ENCODE peak calls at places on chromosomes 7 and 10, in eight cellular contexts. X is hepatocyte, Q is WTC11, E is left ventricle myocardium inferior, G is Caco-2, U is BJ, K is activated B cell treated with CpG ODN at 0.5 μM for 24 hours, Z is type B pancreatic cell. F is an unnamed sample.

GRCh38 chr10:95864906-95865813 is 42.6 kb upstream of the CC2D2B start:
- DNase-seq in U (peak; percentile 35), G (peak; percentile 55), Z (no peak), Q (peak; percentile 36), E (no peak), X (peak; percentile 80), K (no peak), F (peak; percentile 79)

GRCh38 chr10:119355930-119356329 is 148.6 kb downstream of the GRK5 start:
- DNase-seq in Z (no peak), G (no peak), X (no peak), K (no peak), Q (no peak), E (no peak), U (no peak), F (no peak)

GRCh38 chr7:34900891-34901493 is 136.3 kb downstream of the DPY19L1 start:
- DNase-seq in K (no peak), G (no peak), X (no peak), E (peak; percentile 42), Z (no peak), Q (peak; percentile 27), U (no peak), F (no peak)

GRCh38 chr7:55873765-55874164 is 11.2 kb upstream of the SEPTIN14 start:
- DNase-seq in U (no peak), K (no peak), Q (no peak), E (no peak), X (no peak), G (no peak), Z (no peak), F (no peak)

GRCh38 chr7:149866817-149867447 is 6.8 kb upstream of the ATP6V0E2 start:
- DNase-seq in G (no peak), U (no peak), E (no peak), K (no peak), Z (no peak), Q (no peak), X (no peak), F (peak; percentile 46)

GRCh38 chr10:29559996-29560395 is 74.8 kb downstream of the SVIL start:
- DNase-seq in X (no peak), G (no peak), Z (no peak), Q (no peak), E (no peak), U (no peak), K (no peak), F (no peak)

GRCh38 chr10:112689327-112689726 is 242.3 kb downstream of the VTI1A start:
- DNase-seq in X (peak; percentile 27), E (peak; percentile 22), G (peak; percentile 66), U (no peak), K (no peak), Z (no peak), Q (peak; percentile 66), F (no peak)

GRCh38 chr10:123808873-123809272 is 82.7 kb downstream of the CPXM2 start:
- DNase-seq in K (no peak), G (no peak), U (peak; percentile 73), X (no peak), Z (no peak), Q (no peak), E (no peak), F (peak; percentile 19)

GRCh38 chr7:73885975-73886798 is 25.2 kb downstream of the TMEM270 start:
- DNase-seq in K (no peak), Q (no peak), Z (no peak), G (no peak), U (no peak), X (peak; percentile 62), E (peak; percentile 73), F (peak; percentile 71)

GRCh38 chr7:240887-241421 is 48.6 kb downstream of the FAM20C start:
- DNase-seq in Z (no peak), X (no peak), U (no peak), K (no peak), E (no peak), G (no peak), Q (peak; percentile 30), F (no peak)

GRCh38 chr7:69892790-69893189 is 294.5 kb downstream of the AUTS2 start:
- DNase-seq in K (no peak), Z (no peak), E (no peak), U (no peak), G (no peak), X (no peak), Q (no peak), F (no peak)
- TF ChIP-seq CTCF in K (no peak), Z (no peak), E (no peak), U (no peak), G (no peak), X (no peak), Q (no peak), F (no peak)

DNA sequence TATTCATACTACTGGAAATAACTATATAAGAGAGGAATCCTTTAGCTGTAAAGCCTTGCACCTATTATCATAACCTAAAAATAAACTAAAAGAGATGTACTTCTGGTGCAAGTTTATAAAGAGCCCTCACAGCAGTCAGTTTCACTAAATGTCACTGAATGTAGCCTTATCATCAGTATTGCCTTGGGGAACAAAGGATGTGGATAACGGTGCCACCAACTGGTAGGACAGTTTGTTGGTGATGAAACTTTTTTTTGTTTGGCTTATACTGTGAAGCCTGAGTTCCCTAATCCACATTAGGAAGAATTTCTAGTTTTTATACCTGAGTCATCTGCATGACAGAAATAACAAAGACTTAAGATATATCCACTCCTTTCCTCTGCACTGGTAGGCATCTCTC is 117.9 kb upstream of the COL1A2 start:
- DNase-seq in K (no peak), G (no peak), X (no peak), U (no peak), Q (no peak), Z (no peak), E (no peak), F (peak; percentile 46)
- TF ChIP-seq CTCF in K (no peak), G (no peak), X (peak; percentile 44), U (peak; percentile 59), Q (no peak), Z (peak; percentile 39), E (peak; percentile 53), F (peak; percentile 47)

GRCh38 chr7:134630890-134631289 is 15.8 kb upstream of the BPGM start:
- DNase-seq in Z (no peak), E (no peak), G (no peak), X (no peak), K (no peak), Q (no peak), U (no peak), F (peak; percentile 25)

GRCh38 chr7:134632052-134632451 is 14.6 kb upstream of the BPGM start:
- DNase-seq in X (no peak), K (no peak), U (no peak), Z (no peak), G (no peak), Q (no peak), E (no peak), F (no peak)

GRCh38 chr7:134629445-134629844 is 17.2 kb upstream of the BPGM start:
- DNase-seq in Q (no peak), E (no peak), U (no peak), X (no peak), G (no peak), Z (no peak), K (no peak), F (no peak)

GRCh38 chr7:134627775-134628153 is 18.9 kb upstream of the BPGM start:
- DNase-seq in X (no peak), U (no peak), G (no peak), K (no peak), E (no peak), Z (no peak), Q (no peak), F (no peak)

GRCh38 chr7:134630237-134630636 is 16.4 kb upstream of the BPGM start:
- DNase-seq in Z (no peak), G (no peak), E (no peak), U (no peak), K (no peak), X (no peak), Q (no peak), F (no peak)
- TF ChIP-seq CTCF in Z (no peak), G (no peak), E (no peak), U (no peak), K (no peak), X (no peak), Q (no peak), F (no peak)

GRCh38 chr7:122887198-122887597 is 938 bp upstream of the CADPS2 start:
- DNase-seq in E (peak; percentile 68), Z (peak; percentile 68), X (peak; percentile 86), K (no peak), G (peak; percentile 61), Q (peak; percentile 46), U (no peak), F (peak; percentile 79)

GRCh38 chr7:122885583-122886356 is 490 bp downstream of the CADPS2 start:
- DNase-seq in U (no peak), Z (peak; percentile 72), G (peak; percentile 38), E (peak; percentile 45), K (no peak), X (peak; percentile 60), Q (peak; percentile 64), F (peak; percentile 56)

GRCh38 chr7:122887848-122888247 is 1.6 kb upstream of the CADPS2 start:
- DNase-seq in E (no peak), U (no peak), X (no peak), K (no peak), G (no peak), Z (no peak), Q (no peak), F (no peak)

GRCh38 chr7:122884186-122884585 is 2.1 kb downstream of the CADPS2 start:
- DNase-seq in Z (no peak), E (no peak), U (no peak), Q (no peak), K (no peak), G (no peak), X (no peak), F (no peak)

GRCh38 chr7:122886357-122887081 is at the start of gene CADPS2:
- DNase-seq in G (peak; percentile 71), Q (peak; percentile 85), E (peak; percentile 85), X (peak; percentile 94), U (no peak), Z (peak; percentile 82), K (no peak), F (peak; percentile 90)
- TF ChIP-seq CTCF in G (no peak), Q (no peak), E (peak; percentile 54), X (peak; percentile 19), U (peak; percentile 28), Z (peak; percentile 59), K (no peak), F (no peak)

DNA sequence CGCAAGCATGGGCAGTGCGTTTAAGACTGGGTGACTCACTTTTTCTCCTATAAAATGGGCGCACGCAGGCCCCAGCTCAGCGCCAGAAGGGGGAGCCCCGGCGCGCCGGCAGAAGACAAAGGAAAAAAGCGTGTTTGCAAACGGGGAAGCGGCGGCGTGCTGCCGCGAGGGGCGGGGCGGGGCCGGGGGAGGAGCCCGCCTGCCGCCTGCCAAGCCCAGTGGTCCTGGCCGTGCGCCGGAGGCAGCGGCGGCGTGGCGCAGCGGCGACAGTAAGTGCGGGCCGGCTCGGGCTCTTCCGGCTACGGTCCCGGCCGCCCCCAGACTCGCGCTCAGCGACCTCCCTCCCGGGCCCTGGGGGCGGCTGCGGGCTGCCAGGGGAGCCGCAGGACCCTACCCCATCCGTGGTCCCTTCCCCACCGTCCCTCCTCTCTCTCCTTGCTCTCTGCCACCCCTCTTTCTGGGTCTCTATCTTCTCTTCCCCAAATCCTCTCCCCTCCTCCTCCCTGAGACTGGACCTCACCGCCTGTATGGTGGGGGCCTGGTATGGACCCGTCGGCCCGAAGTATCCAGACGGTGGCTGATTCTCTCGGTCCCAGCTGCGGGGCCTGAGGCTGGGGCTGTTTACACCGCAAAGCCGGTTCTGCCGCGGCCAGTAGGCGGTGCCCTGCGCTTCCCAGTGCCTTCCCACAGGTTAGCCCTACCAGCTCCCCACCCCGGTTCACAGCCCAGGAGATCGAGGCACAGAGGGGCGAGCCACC is at the start of gene SLC29A3:
- DNase-seq in U (peak; percentile 20), Z (peak; percentile 81), X (peak; percentile 93), Q (peak; percentile 85), K (peak; percentile 72), G (peak; percentile 91), E (peak; percentile 83), F (peak; percentile 85)
- TF ChIP-seq CTCF in U (peak; percentile 89), Z (peak; percentile 78), X (peak; percentile 81), Q (peak; percentile 38), K (no peak), G (peak; percentile 83), E (peak; percentile 69), F (peak; percentile 82)